ENCODE peak calls at places on chromosomes 5 and 9, in seven cellular contexts. J is GM12892; A is left lobe of liver; G is Right ventricle myocardium superior; S is CD4-positive, alpha-beta T cell; N is tibial nerve; V is CD4-positive, alpha-beta memory T cell. I is an unnamed sample.

GRCh38 chr5:17679597-17680187 is 45.4 kb downstream of the TAF11L14 start:
- DNase-seq in J (no peak), A (no peak), S (no peak), V (no peak), N (no peak), G (no peak), I (no peak)

GRCh38 chr9:73038613-73039012 is 85.8 kb upstream of the ALDH1A1 start:
- DNase-seq in A (peak), S (no peak), G (peak), J (no peak), N (peak), V (no peak), I (peak)

GRCh38 chr5:80508844-80509243 is 20.9 kb downstream of the FAM151B start:
- DNase-seq in S (no peak), J (no peak), G (no peak), N (no peak), A (no peak), V (no peak), I (no peak)

GRCh38 chr5:35030426-35030825 is 17.3 kb downstream of the AGXT2 start:
- DNase-seq in N (no peak), A (no peak), G (no peak), S (no peak), J (no peak), V (no peak), I (no peak)

GRCh38 chr5:9445989-9446388 is 99.9 kb downstream of the SEMA5A start:
- DNase-seq in J (no peak), S (no peak), N (no peak), A (no peak), G (no peak), V (no peak), I (no peak)

GRCh38 chr5:61866930-61867329 is 439.1 kb upstream of the KIF2A start:
- DNase-seq in V (no peak), A (no peak), N (no peak), S (no peak), G (no peak), J (no peak), I (no peak)

GRCh38 chr5:36900279-36900678 is 23.7 kb downstream of the NIPBL start:
- DNase-seq in S (no peak), N (no peak), V (no peak), G (no peak), A (no peak), J (no peak), I (no peak)

GRCh38 chr9:132590037-132590317 is 7.6 kb downstream of the BARHL1 start:
- DNase-seq in S (no peak), N (no peak), A (no peak), J (no peak), G (no peak), V (no peak), I (no peak)

GRCh38 chr9:21624675-21625477 is 142.8 kb upstream of the IFNE start:
- DNase-seq in S (no peak), J (no peak), N (no peak), G (no peak), V (no peak), A (no peak), I (no peak)